ENCODE peak calls at places on chromosomes 7 and 10, in five cellular contexts. S is A549, C is NCI-H1092, G is RWPE1, X is HuH-7.5. N is an unnamed sample.

GRCh38 chr10:113681533-113682470 is 2.1 kb downstream of the CASP7 start:
- DNase-seq in S (no peak), C (no peak), G (no peak), X (no peak), N (no peak)

GRCh38 chr10:15181576-15182156 is 13.2 kb upstream of the NMT2 start:
- DNase-seq in S (no peak), C (no peak), G (no peak), X (no peak), N (no peak)

GRCh38 chr7:114710495-114710894 is 211.4 kb upstream of the MDFIC start:
- DNase-seq in S (no peak), C (no peak), G (no peak), X (no peak), N (no peak)

GRCh38 chr7:22667562-22668239 is 59.3 kb upstream of the IL6 start:
- DNase-seq in S (peak), C (no peak), G (peak), X (no peak), N (no peak)

GRCh38 chr7:128940494-128941322 is 3.0 kb downstream of the IRF5 start:
- DNase-seq in S (no peak), C (no peak), G (no peak), X (no peak), N (no peak)

GRCh38 chr7:77386165-77386824 is 29.9 kb downstream of the GSAP start:
- DNase-seq in S (no peak), C (no peak), G (no peak), X (no peak), N (no peak)

GRCh38 chr10:27504897-27505457 is 873 bp downstream of the RAB18 start:
- DNase-seq in S (no peak), C (no peak), G (no peak), X (no peak), N (no peak)

GRCh38 chr7:106041140-106041717 is 70.9 kb downstream of the SYPL1 start:
- DNase-seq in S (peak), C (peak), G (peak), X (peak), N (peak)

GRCh38 chr10:15815242-15815885 is 44.9 kb downstream of the MINDY3 start:
- DNase-seq in S (no peak), C (no peak), G (no peak), X (no peak), N (no peak)

GRCh38 chr7:137760111-137760510 is 86.7 kb downstream of the DGKI start:
- DNase-seq in S (no peak), C (no peak), G (no peak), X (no peak), N (peak)

GRCh38 chr7:34497153-34497777 is 160.8 kb upstream of the NPSR1 start:
- DNase-seq in S (no peak), C (no peak), G (peak), X (no peak), N (no peak)

GRCh38 chr10:31464552-31464951 is 145.5 kb downstream of the ZEB1 start:
- DNase-seq in S (no peak), C (no peak), G (no peak), X (no peak), N (no peak)

N was measured in occipital lobe.